ENCODE peak calls at places on chromosomes 3 and 15, in four cellular contexts. T, K, A and F are unnamed samples.

GRCh38 chr15:60283936-60284335 is 113.8 kb downstream of the ANXA2 start:
- DNase-seq in T (no peak), K (no peak), A (no peak), F (no peak)

GRCh38 chr3:132245547-132245946 is 71.7 kb upstream of the ACP3 start:
- DNase-seq in T (peak; percentile 48), K (no peak), A (no peak), F (no peak)

GRCh38 chr3:135531996-135532395 is 433.5 kb upstream of the PPP2R3A start:
- DNase-seq in T (no peak), K (no peak), A (peak; percentile 22), F (no peak)

GRCh38 chr15:70012895-70013294 is 84.8 kb downstream of the TLE3 start:
- DNase-seq in T (no peak), K (no peak), A (no peak), F (no peak)

GRCh38 chr3:146640955-146641867 is 36.1 kb upstream of the PLSCR5 start:
- DNase-seq in T (peak; percentile 10), K (peak; percentile 37), A (peak; percentile 39), F (no peak)

GRCh38 chr3:55333923-55334322 is 153.2 kb downstream of the WNT5A start:
- DNase-seq in T (peak; percentile 72), K (peak; percentile 84), A (no peak), F (no peak)

GRCh38 chr3:158368271-158368670 is 202.7 kb upstream of the MLF1 start:
- DNase-seq in T (no peak), K (no peak), A (no peak), F (no peak)

GRCh38 chr3:87164245-87164644 is 62.9 kb upstream of the CHMP2B start:
- DNase-seq in T (no peak), K (no peak), A (no peak), F (no peak)

GRCh38 chr15:32683906-32684584 is 33.8 kb upstream of the GREM1 start:
- DNase-seq in T (peak; percentile 99), K (peak; percentile 95), A (no peak), F (no peak)

GRCh38 chr3:7897643-7898042 is 604.0 kb upstream of the LMCD1 start:
- DNase-seq in T (no peak), K (no peak), A (no peak), F (no peak)

GRCh38 chr3:65854606-65855304 is 184.0 kb downstream of the MAGI1 start:
- DNase-seq in T (peak; percentile 31), K (peak; percentile 47), A (peak; percentile 37), F (no peak)

GRCh38 chr3:4416961-4417360 is 50.1 kb downstream of the SUMF1 start:
- DNase-seq in T (peak; percentile 87), K (peak; percentile 92), A (no peak), F (no peak)

GRCh38 chr15:65318870-65319356 is 14.4 kb downstream of the RNU5B-1 start:
- DNase-seq in T (peak; percentile 29), K (peak; percentile 70), A (peak; percentile 90), F (peak; percentile 80)

GRCh38 chr3:31981206-31982181 is at the start of the genes OSBPL10 and ZNF860:
- DNase-seq in T (peak; percentile 88), K (peak; percentile 92), A (peak; percentile 90), F (peak; percentile 89)

GRCh38 chr3:52721002-52721741 is 15.3 kb downstream of the SPCS1 start:
- DNase-seq in T (no peak), K (no peak), A (no peak), F (no peak)

GRCh38 chr3:23735062-23735461 is 70.7 kb upstream of the UBE2E1 start:
- DNase-seq in T (no peak), K (no peak), A (no peak), F (no peak)

GRCh38 chr3:148791296-148791695 is 36.3 kb upstream of the CPB1 start:
- DNase-seq in T (peak; percentile 23), K (no peak), A (no peak), F (no peak)

GRCh38 chr3:182259579-182259978 is 533.7 kb upstream of the ATP11B start:
- DNase-seq in T (peak; percentile 28), K (no peak), A (no peak), F (no peak)

GRCh38 chr15:83115831-83116565 is 8.6 kb downstream of the TM6SF1 start:
- DNase-seq in T (no peak), K (no peak), A (no peak), F (no peak)

GRCh38 chr3:126149256-126149902 is 31.0 kb downstream of the ALDH1L1 start:
- DNase-seq in T (no peak), K (no peak), A (no peak), F (peak; percentile 24)

GRCh38 chr3:158540066-158540465 is 30.9 kb upstream of the MLF1 start:
- DNase-seq in T (no peak), K (no peak), A (no peak), F (no peak)

GRCh38 chr3:99625237-99625622 is 13.2 kb upstream of the COL8A1 start:
- DNase-seq in T (no peak), K (no peak), A (no peak), F (no peak)

GRCh38 chr3:166052440-166052839 is 215.2 kb upstream of the BCHE start:
- DNase-seq in T (no peak), K (no peak), A (no peak), F (no peak)

GRCh38 chr3:192038726-192039125 is 577.8 kb downstream of the PYDC2 start:
- DNase-seq in T (peak; percentile 56), K (no peak), A (no peak), F (no peak)

GRCh38 chr3:192031941-192032340 is 571.0 kb downstream of the PYDC2 start:
- DNase-seq in T (no peak), K (no peak), A (no peak), F (no peak)

GRCh38 chr3:192033246-192033645 is 572.3 kb downstream of the PYDC2 start:
- DNase-seq in T (peak; percentile 18), K (no peak), A (no peak), F (no peak)
- H3K9me3 ChIP-seq in T (no peaks in the 10 kb centered on the region), K (peaks cover 4% of the 10 kb centered on the region), A (no peaks in the 10 kb centered on the region), F (no peaks in the 10 kb centered on the region)

DNA sequence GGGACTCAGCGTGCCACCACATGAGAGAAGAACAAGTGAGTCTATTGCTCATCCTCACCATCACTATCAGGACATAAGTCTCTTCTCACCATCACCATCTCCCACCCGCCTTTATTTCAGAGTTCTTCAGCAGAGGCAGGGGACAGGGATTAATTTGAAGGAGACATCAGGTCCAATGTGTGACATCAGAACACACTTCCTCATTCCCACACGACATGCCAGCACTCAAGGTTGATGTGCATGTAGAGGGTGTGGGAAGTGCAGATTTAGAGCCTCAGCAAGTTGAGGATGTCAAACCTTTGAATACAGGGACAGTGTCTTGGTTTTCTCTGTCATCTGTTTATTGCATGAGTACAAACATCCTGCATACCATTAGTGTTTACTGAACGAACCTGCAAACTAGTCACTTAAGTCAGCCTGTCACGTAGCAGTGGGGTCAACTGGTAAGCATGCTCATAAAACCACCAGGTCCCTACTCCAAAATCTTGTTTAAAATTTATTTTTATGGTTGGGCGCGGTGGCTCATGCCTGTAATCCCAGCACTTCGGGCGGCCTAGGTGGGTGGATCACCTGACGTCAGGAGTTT is 104.4 kb downstream of the MYLK start:
- DNase-seq in T (no peak), K (no peak), A (no peak), F (no peak)
- H3K27ac ChIP-seq in T (no peak overlapping the region), K (no peak overlapping the region), A (no peak overlapping the region), F (no peak overlapping the region)

DNA sequence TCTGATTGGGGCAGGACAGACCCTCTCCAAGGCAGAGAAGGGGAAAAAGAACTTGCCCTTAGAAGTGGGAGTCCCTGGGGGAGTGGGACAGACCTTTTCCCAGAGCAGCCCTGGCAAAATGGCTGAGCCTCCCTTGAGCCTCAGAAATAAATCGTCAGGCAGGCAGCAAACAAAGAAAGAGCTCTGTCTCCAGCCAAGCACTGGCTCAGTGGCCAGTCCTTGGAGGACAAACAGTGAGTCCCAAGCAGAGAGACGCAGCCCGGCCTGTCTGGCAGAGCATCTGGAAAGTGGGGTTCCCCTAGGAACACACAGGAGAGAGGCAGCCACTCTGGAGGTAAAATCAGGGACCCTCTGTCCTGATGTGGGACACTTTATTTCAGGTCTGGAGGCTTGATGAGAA is 1.8 kb downstream of the SLC6A1 start:
- DNase-seq in T (no peak), K (no peak), A (no peak), F (no peak)
- H3K4me3 ChIP-seq in T (no peak overlapping the region), K (no peak overlapping the region), A (no peak overlapping the region), F (no peak overlapping the region)

GRCh38 chr15:56228854-56229253 is 14.8 kb downstream of the RFX7 start:
- DNase-seq in T (no peak), K (no peak), A (no peak), F (no peak)

GRCh38 chr15:56227315-56227714 is 16.4 kb downstream of the RFX7 start:
- DNase-seq in T (no peak), K (no peak), A (no peak), F (no peak)

GRCh38 chr15:56228352-56228751 is 15.3 kb downstream of the RFX7 start:
- DNase-seq in T (no peak), K (no peak), A (no peak), F (no peak)

GRCh38 chr15:56225520-56225919 is 18.2 kb downstream of the RFX7 start:
- DNase-seq in T (no peak), K (no peak), A (no peak), F (no peak)

GRCh38 chr15:56227780-56228179 is 15.9 kb downstream of the RFX7 start:
- DNase-seq in T (no peak), K (no peak), A (no peak), F (no peak)
- H3K9me3 ChIP-seq in T (peaks cover 9% of the 10 kb centered on the region), K (peaks cover 17% of the 10 kb centered on the region), A (peaks cover 32% of the 10 kb centered on the region), F (peaks cover 6% of the 10 kb centered on the region)

GRCh38 chr15:57375827-57376694 is at the start of gene CGNL1:
- DNase-seq in T (no peak), K (no peak), A (peak; percentile 77), F (no peak)
- H3K27ac ChIP-seq in T (no peak within 1 kb of the TSS), K (no peak within 1 kb of the TSS), A (peak within 1 kb of the TSS; percentile 28), F (peak within 1 kb of the TSS; percentile 76)

GRCh38 chr3:13041113-13041776 is 32.0 kb downstream of the IQSEC1 start:
- DNase-seq in T (no peak), K (no peak), A (no peak), F (no peak)

GRCh38 chr3:13044496-13045244 is 28.6 kb downstream of the IQSEC1 start:
- DNase-seq in T (no peak), K (no peak), A (no peak), F (no peak)

GRCh38 chr3:13042127-13042931 is 30.9 kb downstream of the IQSEC1 start:
- DNase-seq in T (no peak), K (no peak), A (no peak), F (no peak)

GRCh38 chr3:13043656-13044055 is 29.6 kb downstream of the IQSEC1 start:
- DNase-seq in T (no peak), K (no peak), A (no peak), F (no peak)

GRCh38 chr3:13042932-13043275 is 30.3 kb downstream of the IQSEC1 start:
- DNase-seq in T (no peak), K (no peak), A (no peak), F (no peak)
- H3K4me3 ChIP-seq in T (no peak overlapping the region), K (no peak overlapping the region), A (no peak overlapping the region), F (no peak overlapping the region)

GRCh38 chr15:100190675-100191074 is 151.1 kb downstream of the ADAMTS17 start:
- DNase-seq in T (no peak), K (no peak), A (no peak), F (no peak)
- H3K9me3 ChIP-seq in T (no peaks in the 10 kb centered on the region), K (peaks cover 63% of the 10 kb centered on the region), A (no peaks in the 10 kb centered on the region), F (no peaks in the 10 kb centered on the region)

GRCh38 chr3:73623996-73624362 is 762 bp downstream of the PDZRN3 start:
- DNase-seq in T (peak; percentile 71), K (peak; percentile 85), A (peak; percentile 83), F (no peak)
- H3K27ac ChIP-seq in T (no peak overlapping the region), K (peak overlapping the region; percentile 56), A (peak overlapping the region; percentile 83), F (peak overlapping the region; percentile 87)